ENCODE peak calls at places on chromosomes 7 and 10, in eight cellular contexts. I, Y, T, Q, P, S, U and O are unnamed samples.

GRCh38 chr7:130277763-130278643 is 11.3 kb downstream of the CPA2 start:
- DNase-seq in I (peak), Y (peak), T (peak), Q (no peak), P (peak), S (peak), U (peak), O (peak)

GRCh38 chr7:143408686-143409551 is at the start of gene EPHA1:
- DNase-seq in I (no peak), Y (no peak), T (peak), Q (no peak), P (peak), S (no peak), U (peak), O (no peak)

GRCh38 chr10:115939101-115939815 is 333.7 kb downstream of the GFRA1 start:
- DNase-seq in I (no peak), Y (no peak), T (no peak), Q (no peak), P (no peak), S (no peak), U (no peak), O (no peak)

GRCh38 chr10:129964611-129965417 is 740 bp upstream of the EBF3 start:
- DNase-seq in I (peak), Y (peak), T (no peak), Q (no peak), P (no peak), S (no peak), U (no peak), O (no peak)

GRCh38 chr10:131201741-131202515 is 109.6 kb downstream of the TCERG1L start:
- DNase-seq in I (peak), Y (no peak), T (peak), Q (no peak), P (no peak), S (no peak), U (no peak), O (no peak)

GRCh38 chr7:23712368-23713284 is 2.6 kb downstream of the STK31 start:
- DNase-seq in I (no peak), Y (peak), T (no peak), Q (no peak), P (peak), S (peak), U (no peak), O (peak)

GRCh38 chr7:91025906-91026390 is 238.3 kb upstream of the FZD1 start:
- DNase-seq in I (no peak), Y (no peak), T (no peak), Q (no peak), P (no peak), S (no peak), U (no peak), O (no peak)

GRCh38 chr10:101920497-101920896 is 76.9 kb upstream of the KCNIP2 start:
- DNase-seq in I (no peak), Y (no peak), T (no peak), Q (no peak), P (no peak), S (no peak), U (no peak), O (no peak)

GRCh38 chr10:52566471-52567246 is 205.9 kb downstream of the MBL2 start:
- DNase-seq in I (no peak), Y (peak), T (no peak), Q (no peak), P (peak), S (peak), U (no peak), O (peak)

GRCh38 chr7:54252256-54253035 is 289.7 kb upstream of the VSTM2A start:
- DNase-seq in I (no peak), Y (no peak), T (no peak), Q (no peak), P (no peak), S (no peak), U (no peak), O (no peak)

GRCh38 chr7:137590071-137590470 is 246.5 kb upstream of the PTN start:
- DNase-seq in I (no peak), Y (no peak), T (no peak), Q (no peak), P (no peak), S (no peak), U (no peak), O (no peak)

GRCh38 chr10:33553951-33554571 is 219.6 kb upstream of the NRP1 start:
- DNase-seq in I (no peak), Y (no peak), T (no peak), Q (no peak), P (no peak), S (no peak), U (no peak), O (no peak)

GRCh38 chr7:93374345-93374940 is 142.3 kb downstream of the VPS50 start:
- DNase-seq in I (no peak), Y (peak), T (no peak), Q (no peak), P (peak), S (peak), U (no peak), O (peak)

GRCh38 chr7:12643001-12643400 is 44.4 kb upstream of the ARL4A start:
- DNase-seq in I (no peak), Y (no peak), T (no peak), Q (no peak), P (no peak), S (peak), U (no peak), O (peak)

GRCh38 chr10:128534686-128535085 is 408.5 kb upstream of the MKI67 start:
- DNase-seq in I (no peak), Y (no peak), T (no peak), Q (no peak), P (no peak), S (no peak), U (no peak), O (no peak)

GRCh38 chr7:1924185-1924817 is 254.2 kb downstream of the ELFN1 start:
- DNase-seq in I (no peak), Y (no peak), T (no peak), Q (no peak), P (no peak), S (peak), U (no peak), O (peak)

GRCh38 chr7:1926908-1927306 is 256.8 kb downstream of the ELFN1 start:
- DNase-seq in I (no peak), Y (no peak), T (no peak), Q (no peak), P (no peak), S (no peak), U (no peak), O (no peak)

GRCh38 chr7:1925349-1925748 is 255.3 kb downstream of the ELFN1 start:
- DNase-seq in I (peak), Y (no peak), T (no peak), Q (no peak), P (no peak), S (no peak), U (no peak), O (no peak)

GRCh38 chr7:1927942-1928341 is 257.9 kb downstream of the ELFN1 start:
- DNase-seq in I (peak), Y (no peak), T (no peak), Q (no peak), P (no peak), S (no peak), U (no peak), O (no peak)

DNA sequence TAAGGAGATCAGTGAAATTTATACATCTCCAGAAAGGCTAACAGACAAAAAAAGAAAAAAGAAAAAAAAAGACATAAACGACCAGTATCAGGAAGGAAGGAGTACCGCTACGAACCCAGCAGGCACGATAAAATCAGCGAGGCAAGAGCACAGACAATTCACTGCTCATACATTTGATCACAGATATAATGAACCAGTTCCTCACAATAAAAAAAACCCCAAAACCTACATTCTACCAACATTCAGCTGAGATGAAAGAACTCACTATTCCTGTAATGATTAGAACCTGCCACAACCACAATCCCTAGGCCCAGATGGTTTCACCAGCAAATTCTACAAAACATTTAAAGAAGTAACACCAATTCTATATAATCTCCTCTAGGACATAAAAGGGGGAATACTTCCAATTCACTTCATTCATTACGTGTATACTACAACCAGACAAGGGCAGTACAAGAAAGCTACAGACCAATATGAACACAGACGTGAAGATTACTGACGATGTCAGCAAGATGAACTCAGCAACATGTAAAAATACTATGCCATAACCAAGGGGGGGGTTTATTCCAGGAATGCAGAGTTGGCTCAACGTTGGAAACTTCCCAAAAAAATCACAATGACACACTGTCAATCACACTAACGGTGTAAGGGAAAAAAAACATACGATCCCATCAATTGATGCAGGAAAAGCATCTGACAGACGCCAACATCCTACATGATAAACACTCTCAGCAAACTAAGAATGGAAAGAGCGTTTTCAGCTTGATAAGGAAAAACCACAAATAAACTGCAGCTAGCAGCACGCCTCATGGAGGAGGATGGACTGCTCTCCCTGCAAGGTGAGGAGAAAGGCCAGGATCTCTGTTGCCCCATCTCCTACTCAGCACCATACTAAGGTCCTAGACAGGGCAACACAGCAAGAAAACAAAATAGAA is 256.2 kb downstream of the ELFN1 start:
- DNase-seq in I (no peak), Y (no peak), T (no peak), Q (no peak), P (no peak), S (no peak), U (no peak), O (no peak)
- H3K4me3 ChIP-seq in I (no peak), Y (no peak), T (no peak), Q (no peak), P (no peak), S (no peak), U (no peak), O (no peak)

DNA sequence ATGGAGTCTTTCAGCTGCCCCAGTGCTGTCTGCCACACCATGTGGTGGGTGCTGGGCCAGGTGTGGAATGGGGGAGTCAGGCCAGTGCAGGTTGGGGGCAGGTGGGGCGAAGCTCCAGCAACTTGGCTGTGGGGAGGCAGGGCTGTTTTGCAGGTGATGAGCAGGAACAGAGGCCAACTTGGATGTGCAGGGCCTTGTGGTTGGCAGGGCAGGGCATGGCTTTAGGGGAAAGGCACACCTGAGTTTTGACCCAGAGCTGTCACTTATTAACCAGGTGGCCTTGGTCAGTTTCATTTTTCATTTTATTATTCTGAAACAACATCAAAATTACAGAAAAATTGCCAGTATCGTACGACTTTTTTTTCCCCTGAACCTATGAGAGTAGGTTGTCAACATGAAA is 1.1 kb upstream of the SFTPA2 start:
- DNase-seq in I (no peak), Y (no peak), T (no peak), Q (no peak), P (no peak), S (no peak), U (no peak), O (no peak)
- TF ChIP-seq CTCF in I (no peak), Y (no peak), T (no peak), Q (no peak), P (no peak), S (no peak), U (no peak), O (no peak)

DNA sequence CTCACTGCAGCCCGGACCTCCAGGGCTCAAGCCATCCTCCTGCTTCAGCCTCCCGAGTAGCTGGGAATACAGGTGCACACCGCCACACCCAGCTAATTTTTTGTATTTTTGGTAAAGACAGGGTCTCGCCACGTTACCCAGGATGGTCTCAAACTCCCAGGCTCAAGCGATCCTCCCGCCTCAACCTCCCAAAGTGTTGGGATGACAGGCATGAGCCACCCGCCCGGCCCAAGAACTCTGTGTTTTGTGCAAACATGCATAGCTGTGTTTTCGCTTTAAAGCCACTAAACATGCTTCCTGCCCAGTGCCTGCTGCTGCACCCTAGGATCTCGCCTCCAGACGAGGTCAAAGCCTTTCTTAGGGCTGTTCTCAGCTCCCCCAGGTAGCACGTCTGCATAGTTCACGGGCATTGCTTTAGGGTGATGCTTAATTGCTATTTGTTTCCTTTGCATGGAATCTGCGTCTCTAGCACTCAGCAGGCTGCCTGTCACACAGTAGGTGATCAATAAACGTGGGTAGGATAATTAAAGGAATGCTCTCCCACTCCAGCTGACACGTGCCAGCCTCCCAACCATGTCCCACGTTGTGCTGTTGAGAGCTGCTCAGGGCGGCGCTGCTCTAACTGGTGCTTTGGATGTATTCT is 51.0 kb upstream of the FOXK1 start:
- DNase-seq in I (no peak), Y (no peak), T (no peak), Q (no peak), P (no peak), S (no peak), U (no peak), O (no peak)
- H3K4me3 ChIP-seq in I (no peak), Y (peak), T (no peak), Q (no peak), P (no peak), S (peak), U (no peak), O (peak)

GRCh38 chr7:154789404-154789803 is 213.5 kb downstream of the PAXIP1 start:
- DNase-seq in I (no peak), Y (no peak), T (no peak), Q (peak), P (no peak), S (no peak), U (no peak), O (no peak)
- TF ChIP-seq CTCF in I (no peak), Y (no peak), T (no peak), Q (no peak), P (no peak), S (no peak), U (no peak), O (no peak)